ENCODE peak calls at places on chromosomes 5 and 9, in six cellular contexts. T is K562, A is HepG2, B is SK-N-SH, J is H1, R is GM12878. P is an unnamed sample.

GRCh38 chr5:134944630-134945029 is 23.1 kb upstream of the CATSPER3 start:
- DNase-seq in R (no peak), T (no peak), B (peak; percentile 59), A (no peak), J (no peak), P (no peak)

GRCh38 chr9:8855046-8855445 is 1055.5 kb upstream of the DMAC1 start:
- DNase-seq in J (no peak), A (no peak), T (no peak), R (no peak), B (peak; percentile 57), P (no peak)

GRCh38 chr9:79257215-79257614 is 314.6 kb upstream of the TLE4 start:
- DNase-seq in A (no peak), R (no peak), B (no peak), J (no peak), T (no peak), P (no peak)

GRCh38 chr9:130766031-130766903 is 68.8 kb upstream of the ABL1 start:
- DNase-seq in J (no peak), T (no peak), B (no peak), R (no peak), A (no peak), P (no peak)

GRCh38 chr5:139406960-139407359 is 3.1 kb upstream of the SPATA24 start:
- DNase-seq in R (no peak), A (no peak), T (no peak), B (no peak), J (no peak), P (no peak)

GRCh38 chr5:170238456-170238855 is 5.7 kb downstream of the C5orf58 start:
- DNase-seq in R (no peak), B (no peak), T (no peak), A (no peak), J (no peak), P (no peak)

GRCh38 chr9:136762915-136763648 is 1.2 kb downstream of the LCN15 start:
- DNase-seq in A (peak; percentile 30), T (peak; percentile 97), R (no peak), J (peak; percentile 78), B (peak; percentile 96), P (peak; percentile 46)

GRCh38 chr5:27266184-27266583 is 227.8 kb upstream of the CDH9 start:
- DNase-seq in R (no peak), A (no peak), B (no peak), J (no peak), T (no peak), P (no peak)

GRCh38 chr9:20783057-20784038 is 99.3 kb downstream of the FOCAD start:
- DNase-seq in B (no peak), R (no peak), A (no peak), J (no peak), T (no peak), P (no peak)

GRCh38 chr5:134911285-134912215 is 6.6 kb downstream of the PCBD2 start:
- DNase-seq in A (no peak), J (no peak), B (no peak), T (no peak), R (no peak), P (no peak)

GRCh38 chr5:18314192-18314778 is 680.0 kb downstream of the TAF11L14 start:
- DNase-seq in B (peak; percentile 31), J (no peak), T (peak; percentile 15), A (no peak), R (no peak), P (peak; percentile 6)

GRCh38 chr9:27407966-27408365 is 111.0 kb upstream of the EQTN start:
- DNase-seq in B (no peak), T (no peak), J (no peak), A (no peak), R (no peak), P (no peak)

GRCh38 chr5:150539206-150539605 is 31.3 kb downstream of the NDST1 start:
- DNase-seq in J (no peak), T (no peak), A (no peak), B (no peak), R (no peak), P (no peak)

GRCh38 chr9:34796924-34797323 is 87.0 kb upstream of the CCL21 start:
- DNase-seq in B (no peak), J (no peak), R (no peak), A (no peak), T (no peak), P (no peak)

GRCh38 chr5:112921031-112921832 is 795 bp downstream of the REEP5 start:
- DNase-seq in T (peak; percentile 78), B (peak; percentile 90), R (no peak), J (no peak), A (peak; percentile 51), P (peak; percentile 43)

GRCh38 chr5:170336065-170336464 is 38.5 kb upstream of the LCP2 start:
- DNase-seq in R (no peak), T (no peak), J (no peak), A (no peak), B (no peak), P (no peak)

GRCh38 chr9:74773886-74774479 is 113.7 kb downstream of the TRPM6 start:
- DNase-seq in R (peak; percentile 23), B (peak; percentile 56), T (peak; percentile 46), A (peak; percentile 63), J (peak; percentile 19), P (peak; percentile 67)

GRCh38 chr9:100219347-100219746 is 120.3 kb downstream of the INVS start:
- DNase-seq in J (no peak), R (peak; percentile 30), B (no peak), T (no peak), A (no peak), P (no peak)

GRCh38 chr5:34054330-34054729 is 11.3 kb upstream of the C1QTNF3 start:
- DNase-seq in T (no peak), B (no peak), J (no peak), A (no peak), R (no peak), P (no peak)

GRCh38 chr5:51882647-51883046 is 499.4 kb downstream of the ISL1 start:
- DNase-seq in A (no peak), B (no peak), R (no peak), J (no peak), T (no peak), P (no peak)

DNA sequence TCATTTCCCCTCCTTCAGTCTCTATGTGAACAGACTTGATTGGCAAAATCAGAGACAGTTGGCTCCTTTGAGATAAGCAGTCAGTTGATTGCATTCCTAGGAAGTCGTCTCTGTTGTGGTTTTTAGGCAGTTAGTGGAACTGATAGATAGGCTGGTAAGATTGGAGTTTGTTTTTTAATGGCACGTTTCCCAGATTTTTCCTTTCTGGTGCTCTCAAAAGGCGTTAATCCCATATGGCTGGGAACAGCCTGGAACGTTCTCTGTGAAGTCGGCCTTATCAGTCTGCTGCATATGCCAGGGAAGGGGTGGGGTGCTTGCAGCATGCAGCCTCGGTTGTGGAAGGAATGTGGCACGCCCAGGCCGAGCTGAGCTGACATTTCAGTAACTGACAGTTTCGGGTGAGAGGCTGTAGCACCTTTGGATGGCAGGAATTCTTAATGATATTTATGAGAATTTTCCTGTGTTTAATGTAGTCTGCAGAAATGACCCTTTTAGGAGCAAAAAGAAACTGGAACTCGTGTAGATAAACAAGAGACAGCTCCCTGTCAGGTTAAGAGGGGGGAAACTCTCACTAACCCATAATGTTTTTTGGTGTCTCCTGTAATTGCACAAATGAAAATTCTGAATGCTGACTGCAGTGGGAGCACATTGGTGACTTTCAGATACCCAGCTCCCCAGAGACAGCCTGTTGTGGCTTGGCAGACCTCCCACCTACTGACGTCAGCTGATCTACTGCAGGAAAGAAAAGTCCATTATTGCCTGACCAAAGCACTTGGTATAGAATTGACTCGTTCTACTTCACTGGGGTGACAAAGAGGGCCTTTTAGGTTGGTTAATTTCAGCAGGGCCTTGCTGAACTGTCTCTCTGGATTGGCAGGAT is 6.3 kb downstream of the SPTAN1 start:
- DNase-seq in J (no peak), R (peak; percentile 97), T (peak; percentile 90), A (peak; percentile 53), B (peak; percentile 72), P (peak; percentile 44)
- TF ChIP-seq SIN3A in J (no peak), R (peak; percentile 46), T (peak; percentile 19), A (no peak), B (peak; percentile 5), P (peak; percentile 64)

GRCh38 chr9:101569736-101570501 is 24.9 kb downstream of the PPP3R2 start:
- DNase-seq in J (no peak), A (no peak), B (no peak), T (no peak), R (no peak), P (no peak)

GRCh38 chr9:101574773-101575333 is 19.9 kb downstream of the PPP3R2 start:
- DNase-seq in J (no peak), T (no peak), A (no peak), R (no peak), B (no peak), P (no peak)

GRCh38 chr9:101567725-101567993 is 27.1 kb downstream of the PPP3R2 start:
- DNase-seq in J (no peak), T (no peak), R (no peak), A (no peak), B (no peak), P (no peak)

GRCh38 chr9:101572316-101572715 is 22.5 kb downstream of the PPP3R2 start:
- DNase-seq in B (no peak), R (no peak), A (no peak), J (no peak), T (no peak), P (no peak)

DNA sequence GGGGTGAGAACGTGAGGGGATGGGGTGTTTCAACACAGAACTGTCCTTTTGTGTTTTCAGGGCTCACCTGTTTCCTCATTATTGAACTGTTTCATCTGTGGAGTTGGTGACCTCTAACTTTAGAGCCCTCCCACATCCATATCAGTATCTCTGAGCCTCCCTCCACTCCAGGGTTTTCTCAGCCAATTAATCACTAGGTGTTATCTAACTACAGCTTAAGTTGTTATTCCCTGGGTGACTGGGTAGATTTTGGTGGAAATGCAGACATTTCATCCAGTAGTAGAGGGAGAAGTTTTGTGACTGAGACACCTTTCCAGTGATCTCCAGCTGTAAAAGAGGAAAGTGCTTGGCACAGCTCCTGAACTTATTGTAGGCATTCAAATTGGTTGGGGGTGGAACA is 23.7 kb downstream of the PPP3R2 start:
- DNase-seq in T (no peak), J (no peak), A (no peak), B (no peak), R (no peak), P (no peak)
- TF ChIP-seq MAX in T (no peak), J (no peak), A (no peak), B (no peak), R (no peak), P (no peak)

DNA sequence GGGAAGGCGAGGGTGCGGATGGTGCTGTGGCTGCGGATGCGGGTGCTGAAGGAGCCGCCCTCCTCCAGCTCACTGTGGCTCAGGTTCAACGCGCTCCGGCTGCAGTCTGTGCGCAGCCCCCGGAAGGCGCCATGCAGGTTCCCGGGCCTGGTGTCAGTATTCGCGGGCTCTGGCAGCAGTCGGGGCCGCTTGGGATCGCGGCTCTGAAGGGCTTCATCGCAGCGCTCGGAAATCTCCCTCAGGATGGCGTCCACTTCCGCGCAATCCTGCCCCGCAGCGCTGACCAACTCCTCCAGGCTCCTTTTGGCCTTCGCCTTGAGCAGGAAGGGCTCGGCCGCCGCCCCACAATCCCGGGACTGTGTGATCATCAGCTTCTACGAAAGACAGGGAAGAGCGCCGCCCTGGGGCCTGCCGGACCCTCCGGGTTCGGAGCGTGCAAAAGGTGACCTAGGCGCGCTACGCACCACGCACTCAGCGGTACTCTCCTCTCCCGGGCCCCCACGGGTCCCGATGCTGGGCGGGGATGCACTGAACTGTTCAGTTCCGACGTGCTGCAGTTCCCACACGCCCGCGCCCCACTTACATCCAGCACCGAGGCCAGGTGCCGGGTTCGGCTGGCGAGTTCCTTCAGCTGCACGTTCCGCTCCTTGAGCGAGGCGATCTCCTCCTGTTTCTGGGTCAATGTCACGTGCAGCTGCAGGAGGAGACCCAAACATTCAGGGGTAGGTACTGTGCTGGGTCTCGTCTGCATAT is 6.5 kb downstream of the MCIDAS start:
- DNase-seq in R (no peak), J (no peak), T (no peak), B (peak; percentile 56), A (no peak), P (no peak)
- TF ChIP-seq SIN3A in R (no peak), J (no peak), T (no peak), B (no peak), A (no peak), P (no peak)

GRCh38 chr9:115437418-115437817 is 319.5 kb upstream of the TNC start:
- DNase-seq in T (no peak), R (no peak), J (no peak), B (peak; percentile 34), A (no peak), P (no peak)
- TF ChIP-seq MAX in T (no peak), R (no peak), J (no peak), B (no peak), A (no peak), P (no peak)

P was measured in HCT116.